ENCODE peak calls at places on chromosome 20, in eight cellular contexts. R is uterus, F is SK-N-SH, J is lung, K is stomach, X is BE2C, L is endodermal cell, D is SJSA1. M is an unnamed sample.

GRCh38 chr20:51132286-51132810 is 109.4 kb upstream of the KCNG1 start:
- DNase-seq in R (no peak), F (no peak), J (no peak), K (no peak), X (no peak), L (peak; percentile 35), D (no peak), M (no peak)

GRCh38 chr20:52410182-52410647 is 218.6 kb upstream of the ZFP64 start:
- DNase-seq in R (peak; percentile 53), F (peak; percentile 12), J (no peak), K (no peak), X (no peak), L (no peak), D (no peak), M (no peak)

GRCh38 chr20:10306440-10307358 is 88.1 kb downstream of the SNAP25 start:
- DNase-seq in R (no peak), F (no peak), J (no peak), K (no peak), X (no peak), L (no peak), D (peak; percentile 84), M (no peak)

GRCh38 chr20:6074145-6074561 is 20.3 kb upstream of the LRRN4 start:
- DNase-seq in R (no peak), F (peak; percentile 54), J (no peak), K (peak; percentile 35), X (peak; percentile 30), L (peak; percentile 73), D (no peak), M (peak; percentile 37)

GRCh38 chr20:46552460-46553420 is 2.3 kb upstream of the OCSTAMP start:
- DNase-seq in R (no peak), F (no peak), J (no peak), K (no peak), X (no peak), L (no peak), D (no peak), M (no peak)

GRCh38 chr20:754904-755303 is 13.4 kb downstream of the SLC52A3 start:
- DNase-seq in R (no peak), F (no peak), J (no peak), K (no peak), X (no peak), L (no peak), D (no peak), M (no peak)

GRCh38 chr20:29443819-29444218 is 1813.6 kb upstream of the DEFB115 start:
- DNase-seq in R (no peak), F (no peak), J (no peak), K (no peak), X (no peak), L (no peak), D (no peak), M (no peak)

GRCh38 chr20:61042501-61043385 is 209.3 kb upstream of the CDH4 start:
- DNase-seq in R (no peak), F (no peak), J (no peak), K (no peak), X (no peak), L (no peak), D (no peak), M (no peak)

GRCh38 chr20:22583773-22584629 is at the start of gene FOXA2:
- DNase-seq in R (no peak), F (no peak), J (peak; percentile 90), K (peak; percentile 85), X (no peak), L (peak; percentile 94), D (peak; percentile 67), M (peak; percentile 87)

GRCh38 chr20:58112017-58112781 is 116.3 kb downstream of the ANKRD60 start:
- DNase-seq in R (no peak), F (no peak), J (peak; percentile 27), K (no peak), X (no peak), L (no peak), D (no peak), M (no peak)

GRCh38 chr20:44695295-44696230 is 19.6 kb upstream of the CCN5 start:
- DNase-seq in R (no peak), F (no peak), J (no peak), K (no peak), X (no peak), L (peak; percentile 38), D (no peak), M (peak; percentile 20)

GRCh38 chr20:40925829-40926228 is 102.8 kb upstream of the TOP1 start:
- DNase-seq in R (no peak), F (no peak), J (no peak), K (no peak), X (no peak), L (no peak), D (no peak), M (no peak)

GRCh38 chr20:48794360-48794759 is 33.4 kb downstream of the PREX1 start:
- DNase-seq in R (no peak), F (peak; percentile 57), J (no peak), K (no peak), X (no peak), L (peak; percentile 63), D (no peak), M (peak; percentile 87)

GRCh38 chr20:33051333-33051732 is 2.4 kb upstream of the BPIFB3 start:
- DNase-seq in R (no peak), F (no peak), J (no peak), K (no peak), X (no peak), L (no peak), D (no peak), M (no peak)

GRCh38 chr20:20092852-20093251 is 40.5 kb downstream of the CFAP61 start:
- DNase-seq in R (no peak), F (no peak), J (no peak), K (no peak), X (no peak), L (no peak), D (no peak), M (no peak)

GRCh38 chr20:37032077-37032476 is 63.7 kb downstream of the RBL1 start:
- DNase-seq in R (no peak), F (no peak), J (no peak), K (no peak), X (no peak), L (no peak), D (no peak), M (no peak)
- H3K36me3 ChIP-seq in R (no peaks in the 10 kb centered on the region), F (peaks cover 13% of the 10 kb centered on the region), J (peaks cover 7% of the 10 kb centered on the region), K (peaks cover 87% of the 10 kb centered on the region), X (peaks cover 55% of the 10 kb centered on the region), L (peaks cover 53% of the 10 kb centered on the region), D (peaks cover 59% of the 10 kb centered on the region), M (peaks cover 3% of the 10 kb centered on the region)

DNA sequence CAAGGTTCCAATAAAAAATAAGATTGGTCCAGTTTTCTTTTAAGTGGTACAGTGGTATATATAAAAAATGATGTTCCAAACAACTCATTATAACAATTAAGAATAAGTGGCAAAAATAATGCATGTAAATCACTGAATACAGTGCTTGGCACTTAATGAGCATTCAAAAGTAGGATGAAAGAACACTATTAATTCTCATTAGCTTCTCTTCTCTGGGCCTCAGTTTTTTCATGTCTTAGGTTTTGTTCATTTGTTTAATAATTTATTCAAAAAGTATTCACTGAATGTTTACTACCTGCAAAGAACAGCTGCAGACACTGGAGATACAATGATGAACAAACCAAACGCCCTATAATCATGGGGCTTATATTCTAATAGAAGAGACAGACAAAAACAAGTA is 21.1 kb downstream of the BCL2L1 start:
- DNase-seq in R (no peak), F (no peak), J (no peak), K (no peak), X (no peak), L (no peak), D (no peak), M (no peak)
- H3K36me3 ChIP-seq in R (no peaks in the 10 kb centered on the region), F (peaks cover 13% of the 10 kb centered on the region), J (peaks cover 8% of the 10 kb centered on the region), K (peaks cover 25% of the 10 kb centered on the region), X (no peaks in the 10 kb centered on the region), L (peaks cover 35% of the 10 kb centered on the region), D (peaks cover 73% of the 10 kb centered on the region), M (peaks cover 1% of the 10 kb centered on the region)

DNA sequence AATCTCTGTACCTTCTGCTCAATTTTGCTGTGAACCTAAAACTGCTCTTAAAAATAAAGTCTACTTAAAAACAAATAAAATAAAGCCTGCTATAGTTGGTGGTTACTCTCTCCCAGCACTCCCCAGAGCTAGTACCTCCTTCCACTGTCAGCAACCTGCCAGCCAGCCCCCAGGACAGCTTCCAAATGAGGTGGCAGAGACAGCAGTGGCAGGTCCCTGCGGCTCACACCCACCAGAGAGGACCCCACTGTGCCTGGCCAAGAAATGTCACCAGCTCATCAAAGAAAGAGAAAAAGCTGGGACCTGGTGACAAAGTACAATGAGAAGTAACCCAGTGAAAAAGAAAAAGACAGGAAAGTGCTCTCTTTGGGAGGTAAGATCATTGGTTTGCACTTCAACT is 15.2 kb downstream of the APMAP start:
- DNase-seq in R (no peak), F (no peak), J (no peak), K (no peak), X (no peak), L (peak; percentile 19), D (no peak), M (no peak)
- H3K36me3 ChIP-seq in R (no peaks in the 10 kb centered on the region), F (peaks cover 51% of the 10 kb centered on the region), J (peaks cover 27% of the 10 kb centered on the region), K (peaks cover 90% of the 10 kb centered on the region), X (peaks cover 33% of the 10 kb centered on the region), L (peaks cover 47% of the 10 kb centered on the region), D (peaks cover 73% of the 10 kb centered on the region), M (peaks cover 7% of the 10 kb centered on the region)

DNA sequence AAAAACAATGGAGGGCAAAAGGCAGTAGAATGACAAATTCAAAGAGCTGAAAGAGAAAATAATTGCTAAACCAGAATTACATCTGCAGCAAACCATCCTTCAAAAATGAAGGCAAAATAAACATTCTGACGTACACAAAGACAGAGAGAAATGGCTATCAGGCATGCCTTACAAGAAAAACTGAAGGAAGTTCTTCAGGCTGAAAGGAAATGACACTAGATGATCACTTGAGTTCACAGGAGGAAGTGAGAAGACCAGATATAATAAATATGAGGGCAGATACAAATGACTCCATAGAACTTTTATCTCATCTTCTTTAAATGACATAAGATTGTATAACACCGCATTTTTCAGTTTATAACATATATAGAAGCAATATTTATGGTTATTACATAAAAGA is 30.0 kb downstream of the DZANK1 start:
- DNase-seq in R (no peak), F (no peak), J (no peak), K (no peak), X (no peak), L (no peak), D (no peak), M (no peak)
- H3K36me3 ChIP-seq in R (no peaks in the 10 kb centered on the region), F (peaks cover 3% of the 10 kb centered on the region), J (peaks cover 2% of the 10 kb centered on the region), K (no peaks in the 10 kb centered on the region), X (no peaks in the 10 kb centered on the region), L (no peaks in the 10 kb centered on the region), D (no peaks in the 10 kb centered on the region), M (no peaks in the 10 kb centered on the region)

GRCh38 chr20:35506179-35506578 is 23.3 kb downstream of the C20orf173 start:
- DNase-seq in R (no peak), F (no peak), J (no peak), K (no peak), X (no peak), L (no peak), D (no peak), M (no peak)
- H3K36me3 ChIP-seq in R (no peaks in the 10 kb centered on the region), F (peaks cover 68% of the 10 kb centered on the region), J (peaks cover 55% of the 10 kb centered on the region), K (peaks cover 100% of the 10 kb centered on the region), X (peaks cover 21% of the 10 kb centered on the region), L (peaks cover 11% of the 10 kb centered on the region), D (peaks cover 42% of the 10 kb centered on the region), M (peaks cover 61% of the 10 kb centered on the region)

GRCh38 chr20:35466856-35467255 is 11.5 kb downstream of the CEP250 start:
- DNase-seq in R (no peak), F (no peak), J (no peak), K (no peak), X (no peak), L (no peak), D (no peak), M (no peak)
- H3K36me3 ChIP-seq in R (no peaks in the 10 kb centered on the region), F (peaks cover 43% of the 10 kb centered on the region), J (peaks cover 21% of the 10 kb centered on the region), K (peaks cover 93% of the 10 kb centered on the region), X (peaks cover 42% of the 10 kb centered on the region), L (peaks cover 51% of the 10 kb centered on the region), D (peaks cover 40% of the 10 kb centered on the region), M (peaks cover 40% of the 10 kb centered on the region)

GRCh38 chr20:24968278-24968677 is 19.2 kb downstream of the CST7 start:
- DNase-seq in R (no peak), F (no peak), J (no peak), K (no peak), X (no peak), L (peak; percentile 11), D (no peak), M (no peak)
- H3K36me3 ChIP-seq in R (no peaks in the 10 kb centered on the region), F (peaks cover 79% of the 10 kb centered on the region), J (peaks cover 69% of the 10 kb centered on the region), K (peaks cover 100% of the 10 kb centered on the region), X (peaks cover 59% of the 10 kb centered on the region), L (peaks cover 54% of the 10 kb centered on the region), D (peaks cover 65% of the 10 kb centered on the region), M (peaks cover 22% of the 10 kb centered on the region)